ENCODE peak calls at places on chromosome 14, in six cellular contexts. B is astrocyte of the spinal cord, C is Calu3, G is Caco-2, T is mesothelial cell of epicardium, Q is lower leg skin. K is an unnamed sample.

GRCh38 chr14:55689971-55690871 is 110.2 kb downstream of the KTN1 start:
- DNase-seq in B (no peak), C (no peak), G (no peak), T (no peak), Q (no peak), K (no peak)

GRCh38 chr14:94797887-94798286 is 28.0 kb upstream of the GSC start:
- DNase-seq in B (no peak), C (no peak), G (no peak), T (no peak), Q (no peak), K (no peak)

GRCh38 chr14:105092124-105092911 is 27.1 kb upstream of the GPR132 start:
- DNase-seq in B (no peak), C (no peak), G (peak), T (no peak), Q (peak), K (no peak)

GRCh38 chr14:66709292-66709691 is 201.3 kb downstream of the GPHN start:
- DNase-seq in B (peak), C (no peak), G (no peak), T (no peak), Q (no peak), K (no peak)

GRCh38 chr14:19873178-19873577 is 1.8 kb upstream of the OR4K2 start:
- DNase-seq in B (no peak), C (no peak), G (no peak), T (no peak), Q (no peak), K (no peak)

GRCh38 chr14:77660754-77661153 is 44.3 kb upstream of the SPTLC2 start:
- DNase-seq in B (peak), C (no peak), G (no peak), T (no peak), Q (no peak), K (no peak)

GRCh38 chr14:49579841-49580240 is 6.3 kb downstream of the RPS29 start:
- DNase-seq in B (no peak), C (no peak), G (no peak), T (no peak), Q (no peak), K (no peak)

GRCh38 chr14:23160924-23161522 is 22.4 kb downstream of the SLC7A8 start:
- DNase-seq in B (peak), C (no peak), G (no peak), T (no peak), Q (peak), K (no peak)

GRCh38 chr14:72501439-72501838 is 392.5 kb downstream of the DPF3 start:
- DNase-seq in B (no peak), C (no peak), G (no peak), T (no peak), Q (peak), K (no peak)

DNA sequence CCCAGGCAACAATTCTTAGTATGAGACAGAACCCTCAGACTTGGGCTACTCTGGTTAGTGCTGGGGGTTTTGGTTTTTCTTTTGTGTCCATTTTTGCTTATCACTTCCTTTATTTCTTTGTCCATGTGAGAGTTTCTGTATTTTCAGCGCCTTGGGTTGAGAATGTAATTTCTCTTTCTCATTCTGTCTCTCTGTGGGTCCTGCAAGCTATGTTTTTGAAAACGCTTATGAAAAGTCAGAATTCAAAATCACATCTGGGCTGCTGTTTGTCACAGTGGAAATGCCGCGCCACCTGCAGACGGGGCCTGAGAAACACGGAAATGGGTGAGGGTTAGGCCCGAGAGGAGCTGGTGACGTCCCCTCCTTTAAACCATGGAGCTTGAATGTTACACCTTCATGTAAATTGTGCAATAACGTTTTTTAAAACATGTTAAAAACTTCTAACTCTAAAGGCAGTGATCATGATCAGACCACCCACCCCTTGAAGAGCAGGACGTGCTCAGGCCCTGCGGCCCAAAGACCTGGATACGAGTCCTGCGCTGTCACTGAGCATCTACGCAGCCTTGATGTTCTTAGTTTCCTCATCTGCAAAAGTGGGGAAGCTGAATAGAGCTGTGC is 26.1 kb downstream of the JDP2 start:
- DNase-seq in B (no peak), C (no peak), G (no peak), T (no peak), Q (no peak), K (no peak)
- TF ChIP-seq CTCF in B (no peak), C (no peak), G (no peak), T (no peak), Q (no peak), K (no peak)

DNA sequence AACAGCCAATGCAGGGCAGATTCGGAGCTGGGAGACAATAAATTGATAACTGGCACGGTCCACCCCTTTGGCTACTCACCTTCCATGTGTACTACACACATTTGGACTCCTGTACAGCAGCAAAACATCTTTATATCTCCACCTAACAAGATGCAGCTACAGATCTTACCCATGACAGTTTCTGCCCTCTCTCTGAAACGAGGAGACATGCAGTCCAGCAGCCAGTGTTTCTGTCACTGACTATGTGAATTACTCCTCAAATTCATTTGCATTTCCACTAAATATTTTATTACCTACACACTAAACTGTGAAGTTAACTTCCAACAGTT is 58.7 kb upstream of the BEGAIN start:
- DNase-seq in B (no peak), C (no peak), G (no peak), T (no peak), Q (no peak), K (no peak)
- TF ChIP-seq CTCF in B (no peak), C (no peak), G (no peak), T (no peak), Q (no peak), K (peak)

DNA sequence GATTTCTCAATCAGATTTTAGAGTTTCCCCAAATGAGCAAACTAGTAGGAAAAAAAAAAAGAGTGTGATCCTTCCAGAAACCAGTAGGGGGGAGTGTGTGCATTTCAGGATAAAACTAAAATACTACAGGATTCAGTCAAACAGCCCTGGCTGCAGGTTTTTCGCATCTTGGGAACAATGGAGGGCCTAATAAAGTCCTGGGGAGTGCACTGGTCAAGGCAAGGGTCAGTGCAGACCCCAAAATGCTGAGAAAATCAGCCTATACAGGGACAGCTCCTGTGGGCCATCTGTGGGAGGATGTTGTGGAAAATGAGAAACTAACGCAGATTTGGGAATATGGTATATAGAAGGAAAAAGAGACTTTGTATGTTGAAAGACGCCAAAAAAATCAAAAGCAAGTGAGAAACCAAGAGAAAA is 22.2 kb upstream of the ABCD4 start:
- DNase-seq in B (peak), C (no peak), G (no peak), T (no peak), Q (no peak), K (no peak)
- TF ChIP-seq CTCF in B (peak), C (no peak), G (peak), T (peak), Q (no peak), K (peak)

GRCh38 chr14:26137161-26137560 is 460.7 kb downstream of the NOVA1 start:
- DNase-seq in B (no peak), C (no peak), G (no peak), T (no peak), Q (no peak), K (no peak)

DNA sequence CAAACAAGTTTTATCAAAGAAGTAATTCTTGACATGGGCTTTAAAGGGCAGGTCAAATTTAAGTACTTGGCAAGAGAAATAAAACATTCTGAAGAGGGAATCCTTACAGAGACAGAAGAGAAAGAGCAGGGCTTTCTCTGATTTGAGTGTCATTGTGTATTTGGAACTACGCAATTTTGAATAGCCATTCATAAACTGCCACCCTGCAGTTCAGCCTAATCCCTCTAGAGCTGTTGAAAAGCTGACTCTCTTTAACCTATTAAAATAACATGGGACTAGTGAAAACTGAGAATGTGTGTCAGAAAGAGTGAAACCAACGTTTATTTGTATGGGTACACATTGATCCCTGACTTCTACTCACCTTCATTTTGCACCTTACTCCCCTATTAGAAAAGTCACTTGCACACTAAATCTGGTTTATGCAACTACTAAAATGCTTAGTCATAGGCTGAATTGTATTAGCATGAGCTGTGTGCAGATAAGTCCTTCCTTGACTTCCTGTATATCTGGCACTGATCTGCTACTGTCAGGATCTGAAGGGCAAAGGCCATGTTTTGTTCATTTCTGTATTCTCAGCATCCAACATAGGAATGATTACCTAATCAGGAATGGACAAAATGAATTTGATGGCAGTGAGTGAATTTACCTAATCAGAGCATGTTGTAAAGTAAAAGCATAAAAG is 458.9 kb downstream of the NOVA1 start:
- DNase-seq in B (peak), C (no peak), G (no peak), T (no peak), Q (no peak), K (no peak)
- TF ChIP-seq CTCF in B (no peak), C (no peak), G (no peak), T (no peak), Q (no peak), K (no peak)

GRCh38 chr14:90093942-90094595 is 32.3 kb downstream of the KCNK13 start:
- DNase-seq in B (peak), C (peak), G (no peak), T (no peak), Q (no peak), K (no peak)

GRCh38 chr14:90087433-90087832 is 25.6 kb downstream of the KCNK13 start:
- DNase-seq in B (peak), C (no peak), G (no peak), T (no peak), Q (peak), K (no peak)

GRCh38 chr14:90091393-90091792 is 29.6 kb downstream of the KCNK13 start:
- DNase-seq in B (peak), C (no peak), G (no peak), T (no peak), Q (no peak), K (no peak)

GRCh38 chr14:90088160-90088559 is 26.4 kb downstream of the KCNK13 start:
- DNase-seq in B (no peak), C (no peak), G (no peak), T (no peak), Q (peak), K (no peak)
- TF ChIP-seq CTCF in B (no peak), C (no peak), G (no peak), T (no peak), Q (no peak), K (no peak)

K was measured in natural killer cell.